ENCODE peak calls at places on chromosomes 4 and X, in six cellular contexts. X, W, J, N, F and A are unnamed samples.

GRCh38 chr4:112266823-112267222 is 18.9 kb downstream of the TIFA start:
- DNase-seq in F (peak; percentile 69), X (peak; percentile 35), W (no peak), N (no peak), J (no peak), A (no peak)

GRCh38 chr4:8269535-8270417 is at the start of gene HTRA3:
- DNase-seq in N (no peak), X (no peak), F (peak; percentile 37), W (no peak), J (peak; percentile 72), A (peak; percentile 55)

GRCh38 chr4:90443231-90443630 is 316.0 kb downstream of the CCSER1 start:
- DNase-seq in J (no peak), W (no peak), F (no peak), N (no peak), X (no peak), A (no peak)

GRCh38 chr4:41360911-41361830 is 104.4 kb downstream of the UCHL1 start:
- DNase-seq in J (peak; percentile 55), X (no peak), F (peak; percentile 65), W (no peak), N (no peak), A (peak; percentile 74)

GRCh38 chr4:152853293-152853692 is 73.5 kb downstream of the ARFIP1 start:
- DNase-seq in X (no peak), J (no peak), F (no peak), N (no peak), W (no peak), A (no peak)

GRCh38 chr4:186096681-186097080 is 7.8 kb upstream of the FAM149A start:
- DNase-seq in W (no peak), F (no peak), N (no peak), J (no peak), X (no peak), A (no peak)

GRCh38 chrX:151723156-151723760 is 7.4 kb downstream of the FATE1 start:
- DNase-seq in J (no peak), F (no peak), X (no peak), N (no peak), W (no peak), A (no peak)

GRCh38 chr4:57504139-57504538 is 394.0 kb upstream of the IGFBP7 start:
- DNase-seq in F (no peak), W (no peak), X (no peak), N (no peak), J (no peak), A (no peak)

GRCh38 chr4:148118628-148119027 is 323.6 kb downstream of the NR3C2 start:
- DNase-seq in J (no peak), F (no peak), N (no peak), X (peak; percentile 5), W (no peak), A (no peak)

GRCh38 chr4:140152015-140152703 is 1.8 kb downstream of the MAML3 start:
- DNase-seq in F (peak; percentile 78), N (no peak), X (no peak), W (peak; percentile 68), J (no peak), A (peak; percentile 67)

GRCh38 chr4:74486905-74487304 is 42.0 kb downstream of the AREG start:
- DNase-seq in F (no peak), N (no peak), J (no peak), W (no peak), X (no peak), A (no peak)

GRCh38 chrX:115968436-115969252 is 201.9 kb upstream of the AGTR2 start:
- DNase-seq in F (peak; percentile 65), J (peak; percentile 83), N (no peak), X (no peak), W (no peak), A (peak; percentile 72)

GRCh38 chrX:118807151-118808017 is 16.2 kb upstream of the ZCCHC12 start:
- DNase-seq in W (no peak), N (no peak), J (peak; percentile 52), X (peak; percentile 60), F (peak; percentile 65), A (peak; percentile 38)

GRCh38 chrX:136778914-136779313 is 1.8 kb downstream of the ARHGEF6 start:
- DNase-seq in F (no peak), N (no peak), W (no peak), X (no peak), J (no peak), A (no peak)

GRCh38 chr4:103934178-103934789 is 214.5 kb upstream of the TACR3 start:
- DNase-seq in X (peak; percentile 65), N (no peak), F (peak; percentile 76), J (no peak), W (no peak), A (peak; percentile 1)